ENCODE peak calls at places on chromosomes 16 and 17, in seven cellular contexts. V is GM12892, E is SK-N-SH, J is H1, Q is GM12878, Y is K562, G is HepG2. B is an unnamed sample.
A peak's percentile ranks its signal among the peaks of the same experiment; 100 is the strongest.

GRCh38 chr17:35726609-35727460 is 4.6 kb upstream of the RASL10B start:
- DNase-seq in V (no peak), E (no peak), J (no peak), Q (no peak), Y (no peak), G (peak; percentile 66), B (no peak)

GRCh38 chr17:51298508-51299371 is 38.4 kb downstream of the UTP18 start:
- DNase-seq in V (no peak), E (peak; percentile 65), J (no peak), Q (no peak), Y (peak; percentile 55), G (peak; percentile 76), B (no peak)

GRCh38 chr16:85750827-85751641 is at the start of gene C16orf74:
- DNase-seq in V (peak; percentile 64), E (peak; percentile 90), J (no peak), Q (no peak), Y (peak; percentile 75), G (no peak), B (peak; percentile 60)

GRCh38 chr17:7650509-7651096 is at the start of gene ATP1B2:
- DNase-seq in V (peak; percentile 73), E (peak; percentile 95), J (peak; percentile 72), Q (no peak), Y (peak; percentile 97), G (peak; percentile 67), B (peak; percentile 72)

GRCh38 chr16:3182608-3183444 is 5.2 kb upstream of the OR1F1 start:
- DNase-seq in V (peak; percentile 46), E (peak; percentile 74), J (no peak), Q (no peak), Y (peak; percentile 74), G (peak; percentile 70), B (peak; percentile 42)

GRCh38 chr17:16434662-16435061 is 19.3 kb downstream of the TRPV2 start:
- DNase-seq in V (no peak), E (no peak), J (no peak), Q (no peak), Y (no peak), G (no peak), B (no peak)

GRCh38 chr16:20899503-20900298 is 457 bp downstream of the DCUN1D3 start:
- DNase-seq in V (peak; percentile 27), E (peak; percentile 57), J (no peak), Q (no peak), Y (peak; percentile 37), G (peak; percentile 92), B (peak; percentile 23)

GRCh38 chr16:22189473-22190168 is 16.5 kb upstream of the EEF2K start:
- DNase-seq in V (no peak), E (peak; percentile 55), J (no peak), Q (no peak), Y (no peak), G (no peak), B (no peak)

GRCh38 chr17:64355536-64356303 is 34.9 kb downstream of the PECAM1 start:
- DNase-seq in V (no peak), E (no peak), J (no peak), Q (no peak), Y (no peak), G (no peak), B (no peak)

GRCh38 chr17:20234266-20234665 is 225.1 kb downstream of the SPECC1 start:
- DNase-seq in V (no peak), E (no peak), J (no peak), Q (no peak), Y (no peak), G (no peak), B (no peak)

GRCh38 chr17:63984651-63985386 is 12.1 kb upstream of the SCN4A start:
- DNase-seq in V (no peak), E (no peak), J (no peak), Q (no peak), Y (no peak), G (peak; percentile 38), B (no peak)

GRCh38 chr17:2068589-2069051 is 13.7 kb downstream of the HIC1 start:
- DNase-seq in V (no peak), E (peak; percentile 70), J (no peak), Q (no peak), Y (no peak), G (no peak), B (no peak)

GRCh38 chr17:81021531-81022370 is 13.2 kb upstream of the BAIAP2 start:
- DNase-seq in V (peak; percentile 20), E (no peak), J (no peak), Q (no peak), Y (no peak), G (no peak), B (peak; percentile 2)

GRCh38 chr17:44200478-44201155 is 933 bp upstream of the ATXN7L3 start:
- DNase-seq in V (no peak), E (no peak), J (no peak), Q (no peak), Y (no peak), G (peak; percentile 38), B (no peak)

GRCh38 chr16:68908000-68908313 is 64.6 kb downstream of the TANGO6 start:
- DNase-seq in V (no peak), E (no peak), J (no peak), Q (no peak), Y (no peak), G (no peak), B (no peak)

GRCh38 chr16:67399749-67400704 is 6.7 kb upstream of the TPPP3 start:
- DNase-seq in V (no peak), E (peak; percentile 69), J (no peak), Q (no peak), Y (no peak), G (no peak), B (no peak)

GRCh38 chr17:79728169-79728907 is 2.4 kb upstream of the ENPP7 start:
- DNase-seq in V (peak; percentile 90), E (peak; percentile 99), J (peak; percentile 49), Q (peak; percentile 86), Y (peak; percentile 95), G (peak; percentile 88), B (peak; percentile 95)

GRCh38 chr17:81536299-81537290 is 8.4 kb downstream of the FSCN2 start:
- DNase-seq in V (no peak), E (peak; percentile 71), J (no peak), Q (no peak), Y (no peak), G (no peak), B (no peak)

GRCh38 chr17:4900231-4901107 is 1.1 kb downstream of the C17orf107 start:
- DNase-seq in V (peak; percentile 42), E (no peak), J (no peak), Q (no peak), Y (no peak), G (no peak), B (no peak)

GRCh38 chr17:68035131-68035522 is 408 bp upstream of the KPNA2 start:
- DNase-seq in V (peak; percentile 78), E (no peak), J (no peak), Q (no peak), Y (no peak), G (no peak), B (no peak)

GRCh38 chr16:84226026-84226425 is 13.8 kb downstream of the KCNG4 start:
- DNase-seq in V (no peak), E (no peak), J (no peak), Q (no peak), Y (no peak), G (no peak), B (no peak)

GRCh38 chr16:84229421-84229820 is 10.4 kb downstream of the KCNG4 start:
- DNase-seq in V (no peak), E (no peak), J (no peak), Q (no peak), Y (no peak), G (no peak), B (no peak)

GRCh38 chr16:84225571-84225970 is 14.2 kb downstream of the KCNG4 start:
- DNase-seq in V (no peak), E (no peak), J (no peak), Q (no peak), Y (no peak), G (no peak), B (no peak)

GRCh38 chr16:84227548-84227947 is 12.3 kb downstream of the KCNG4 start:
- DNase-seq in V (no peak), E (no peak), J (no peak), Q (no peak), Y (no peak), G (no peak), B (no peak)

DNA sequence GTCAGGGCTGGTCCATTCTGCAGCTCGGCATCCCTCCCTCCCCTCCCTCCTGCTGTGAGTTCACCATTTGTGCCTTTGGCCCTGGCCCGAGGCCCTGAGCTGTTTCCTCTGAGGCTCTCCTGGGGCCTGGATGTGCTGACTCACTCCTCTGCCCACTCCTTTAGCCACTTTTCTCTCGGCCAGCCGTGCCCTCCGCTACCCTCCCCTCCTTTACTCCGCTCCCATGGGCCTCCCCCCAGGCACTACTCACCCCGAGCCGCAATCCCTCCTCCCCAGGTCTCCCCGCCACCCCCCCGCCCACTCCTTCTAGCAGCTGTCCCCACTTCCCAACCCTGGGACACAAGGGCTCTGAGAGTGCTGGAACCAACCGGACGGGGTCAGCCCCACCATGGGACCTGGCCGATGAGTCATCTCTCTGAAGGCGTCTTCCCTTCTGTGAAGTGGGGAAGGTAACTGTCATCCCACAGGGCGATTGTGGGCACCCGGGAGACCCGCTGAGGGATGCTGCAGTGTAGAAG is 11.4 kb downstream of the KCNG4 start:
- DNase-seq in V (no peak), E (peak; percentile 50), J (peak; percentile 36), Q (no peak), Y (peak; percentile 86), G (peak; percentile 19), B (no peak)
- TF ChIP-seq TAF1 in V (no peak), E (peak; percentile 40), J (peak; percentile 28), Q (no peak), Y (no peak), G (no peak), B (no peak)

GRCh38 chr17:41464173-41464572 is 3.0 kb downstream of the KRT32 start:
- DNase-seq in V (no peak), E (no peak), J (no peak), Q (no peak), Y (no peak), G (no peak), B (no peak)

GRCh38 chr17:41463746-41464145 is 3.4 kb downstream of the KRT32 start:
- DNase-seq in V (no peak), E (no peak), J (no peak), Q (no peak), Y (no peak), G (no peak), B (no peak)

GRCh38 chr17:41462705-41463104 is 4.5 kb downstream of the KRT32 start:
- DNase-seq in V (no peak), E (no peak), J (no peak), Q (no peak), Y (no peak), G (no peak), B (no peak)

GRCh38 chr17:41466988-41467387 is at the start of gene KRT32:
- DNase-seq in V (no peak), E (no peak), J (no peak), Q (no peak), Y (no peak), G (no peak), B (no peak)

GRCh38 chr17:41464682-41465081 is 2.5 kb downstream of the KRT32 start:
- DNase-seq in V (no peak), E (no peak), J (no peak), Q (no peak), Y (no peak), G (no peak), B (no peak)
- TF ChIP-seq TAF1 in V (no peak), E (no peak), J (no peak), Q (no peak), Y (no peak), G (no peak), B (no peak)

GRCh38 chr17:66737524-66737923 is 97.4 kb upstream of the CACNG5 start:
- DNase-seq in V (no peak), E (no peak), J (peak; percentile 19), Q (no peak), Y (no peak), G (no peak), B (no peak)
- TF ChIP-seq TAF1 in V (no peak), E (no peak), J (no peak), Q (no peak), Y (no peak), G (no peak), B (no peak)

GRCh38 chr17:33284022-33284421 is 9.1 kb downstream of the ASIC2 start:
- DNase-seq in V (no peak), E (no peak), J (no peak), Q (no peak), Y (no peak), G (peak; percentile 37), B (no peak)
- TF ChIP-seq TAF1 in V (no peak), E (no peak), J (no peak), Q (no peak), Y (no peak), G (no peak), B (no peak)

B was measured in GM12891.